ENCODE peak calls at places on chromosomes 3 and 15, in four cellular contexts. B is naive B cell, C is DMS153, G is uterus. S is an unnamed sample.

GRCh38 chr3:45628746-45629145 is 34.2 kb downstream of the LIMD1 start:
- DNase-seq in G (no peak), C (no peak), B (no peak), S (no peak)

GRCh38 chr3:11637901-11638668 is 5.6 kb downstream of the VGLL4 start:
- DNase-seq in C (no peak), B (no peak), G (no peak), S (no peak)

GRCh38 chr15:79025802-79026201 is 64.8 kb downstream of the RASGRF1 start:
- DNase-seq in C (no peak), B (no peak), G (no peak), S (no peak)

GRCh38 chr3:125055165-125055912 is 458 bp downstream of the HEG1 start:
- DNase-seq in G (peak), C (no peak), B (no peak), S (peak)

GRCh38 chr3:136305879-136306278 is 55.7 kb downstream of the PCCB start:
- DNase-seq in C (no peak), G (no peak), B (no peak), S (no peak)

GRCh38 chr15:93584021-93584420 is 495.0 kb upstream of the RGMA start:
- DNase-seq in B (no peak), G (peak), C (no peak), S (no peak)

GRCh38 chr3:52873433-52874159 is 23.8 kb downstream of the STIMATE start:
- DNase-seq in G (no peak), C (no peak), B (no peak), S (no peak)

GRCh38 chr15:90046846-90047481 is 45.8 kb downstream of the ZNF710 start:
- DNase-seq in B (peak), G (no peak), C (peak), S (no peak)

GRCh38 chr3:53688989-53689388 is 157.2 kb downstream of the CHDH start:
- DNase-seq in C (no peak), B (no peak), G (no peak), S (no peak)

GRCh38 chr15:84638103-84638502 is 16.0 kb downstream of the WDR73 start:
- DNase-seq in G (no peak), C (no peak), B (no peak), S (peak)

GRCh38 chr15:84859143-84859542 is 25.3 kb upstream of the SLC28A1 start:
- DNase-seq in G (no peak), B (no peak), C (no peak), S (no peak)

GRCh38 chr3:64257096-64257755 is 32.0 kb upstream of the PRICKLE2 start:
- DNase-seq in G (no peak), B (no peak), C (no peak), S (no peak)

GRCh38 chr3:134029734-134030381 is at the start of gene SLCO2A1:
- DNase-seq in G (peak), C (no peak), B (no peak), S (peak)

GRCh38 chr3:147298511-147298982 is 107.8 kb downstream of the ZIC4 start:
- DNase-seq in G (no peak), C (no peak), B (no peak), S (peak)

GRCh38 chr3:35194666-35195065 is 444.7 kb upstream of the ARPP21 start:
- DNase-seq in B (no peak), C (no peak), G (no peak), S (no peak)

GRCh38 chr15:38652998-38653397 is 88.4 kb upstream of the RASGRP1 start:
- DNase-seq in G (no peak), B (no peak), C (no peak), S (no peak)

GRCh38 chr15:37019479-37020433 is 80.6 kb downstream of the MEIS2 start:
- DNase-seq in B (no peak), C (peak), G (no peak), S (no peak)

GRCh38 chr15:94236638-94237037 is 5.3 kb downstream of the MCTP2 start:
- DNase-seq in C (no peak), G (no peak), B (no peak), S (no peak)

GRCh38 chr3:73086071-73086494 is 24.6 kb downstream of the EBLN2 start:
- DNase-seq in B (peak), C (no peak), G (peak), S (peak)

GRCh38 chr3:135806342-135806741 is 159.2 kb upstream of the PPP2R3A start:
- DNase-seq in B (no peak), G (no peak), C (no peak), S (no peak)

GRCh38 chr3:38131621-38132369 is 5.1 kb downstream of the ACAA1 start:
- DNase-seq in C (no peak), G (no peak), B (no peak), S (peak)

GRCh38 chr15:70102827-70103226 is 5.1 kb upstream of the TLE3 start:
- DNase-seq in C (no peak), G (no peak), B (no peak), S (no peak)

GRCh38 chr3:133408366-133408765 is 8.5 kb downstream of the BFSP2 start:
- DNase-seq in G (no peak), B (no peak), C (no peak), S (no peak)

GRCh38 chr15:39487180-39487735 is 93.6 kb upstream of the THBS1 start:
- DNase-seq in G (no peak), B (no peak), C (no peak), S (no peak)

GRCh38 chr3:110598847-110599490 is 472.6 kb upstream of the NECTIN3 start:
- DNase-seq in C (no peak), B (no peak), G (no peak), S (peak)

GRCh38 chr15:95843241-95843851 is 487.2 kb upstream of the NR2F2 start:
- DNase-seq in G (no peak), B (no peak), C (no peak), S (no peak)

GRCh38 chr3:11452988-11453847 is 181.0 kb downstream of the ATG7 start:
- DNase-seq in C (no peak), B (no peak), G (peak), S (peak)

S was measured in ACHN.